ENCODE peak calls at places on chromosomes 4 and X, in seven cellular contexts. One of them, this sample, is unnamed.

GRCh38 chrX:118373538-118373937 is 27.6 kb downstream of the WDR44 start:
- DNase-seq in sigmoid colon: no peak
- DNase-seq in iPS-NIHi11: no peak
- DNase-seq in A549: no peak
- DNase-seq in ureter: no peak
- DNase-seq in HCEC 1CT: peak; percentile 17
- DNase-seq in COR-L47: peak; percentile 0
- DNase-seq in this sample: no peak

GRCh38 chr4:75107703-75108612 is 175.0 kb downstream of the PARM1 start:
- DNase-seq in sigmoid colon: no peak
- DNase-seq in iPS-NIHi11: no peak
- DNase-seq in A549: no peak
- DNase-seq in ureter: no peak
- DNase-seq in HCEC 1CT: no peak
- DNase-seq in COR-L47: no peak
- DNase-seq in this sample: no peak

GRCh38 chr4:75980576-75980975 is 10.2 kb downstream of the SDAD1 start:
- DNase-seq in sigmoid colon: no peak
- DNase-seq in iPS-NIHi11: no peak
- DNase-seq in A549: no peak
- DNase-seq in ureter: no peak
- DNase-seq in HCEC 1CT: no peak
- DNase-seq in COR-L47: no peak
- DNase-seq in this sample: no peak

GRCh38 chr4:7557447-7557846 is 122.7 kb upstream of the PSAPL1 start:
- DNase-seq in sigmoid colon: no peak
- DNase-seq in iPS-NIHi11: no peak
- DNase-seq in A549: peak; percentile 41
- DNase-seq in ureter: no peak
- DNase-seq in HCEC 1CT: peak; percentile 18
- DNase-seq in COR-L47: no peak
- DNase-seq in this sample: no peak

GRCh38 chr4:119300072-119300387 is 21.9 kb downstream of the FABP2 start:
- DNase-seq in sigmoid colon: peak; percentile 78
- DNase-seq in iPS-NIHi11: peak; percentile 12
- DNase-seq in A549: peak; percentile 10
- DNase-seq in ureter: peak; percentile 62
- DNase-seq in HCEC 1CT: peak; percentile 19
- DNase-seq in COR-L47: no peak
- DNase-seq in this sample: no peak

GRCh38 chr4:8383016-8383415 is 57.5 kb downstream of the ACOX3 start:
- DNase-seq in sigmoid colon: no peak
- DNase-seq in iPS-NIHi11: no peak
- DNase-seq in A549: no peak
- DNase-seq in ureter: no peak
- DNase-seq in HCEC 1CT: no peak
- DNase-seq in COR-L47: no peak
- DNase-seq in this sample: no peak

GRCh38 chr4:88158360-88159136 is at the start of gene ABCG2:
- DNase-seq in sigmoid colon: no peak
- DNase-seq in iPS-NIHi11: peak; percentile 52
- DNase-seq in A549: peak; percentile 29
- DNase-seq in ureter: no peak
- DNase-seq in HCEC 1CT: no peak
- DNase-seq in COR-L47: peak; percentile 33
- DNase-seq in this sample: no peak

GRCh38 chrX:136450050-136450830 is 37.5 kb upstream of the BRS3 start:
- DNase-seq in sigmoid colon: no peak
- DNase-seq in iPS-NIHi11: no peak
- DNase-seq in A549: no peak
- DNase-seq in ureter: no peak
- DNase-seq in HCEC 1CT: peak; percentile 11
- DNase-seq in COR-L47: no peak
- DNase-seq in this sample: no peak

GRCh38 chr4:30863031-30863430 is 142.9 kb downstream of the PCDH7 start:
- DNase-seq in sigmoid colon: no peak
- DNase-seq in iPS-NIHi11: no peak
- DNase-seq in A549: no peak
- DNase-seq in ureter: no peak
- DNase-seq in HCEC 1CT: peak; percentile 57
- DNase-seq in COR-L47: no peak
- DNase-seq in this sample: no peak

GRCh38 chr4:119046263-119046662 is 89.4 kb upstream of the MYOZ2 start:
- DNase-seq in sigmoid colon: peak; percentile 81
- DNase-seq in iPS-NIHi11: no peak
- DNase-seq in A549: no peak
- DNase-seq in ureter: no peak
- DNase-seq in HCEC 1CT: no peak
- DNase-seq in COR-L47: no peak
- DNase-seq in this sample: no peak

This sample was measured in NCI-H1092.